ENCODE peak calls at places on chromosomes 12 and 14, in six cellular contexts. J is fibroblast of the aortic adventitia; P is upper lobe of left lung; B is CD8-positive, alpha-beta memory T cell; U is left lung; M is A549. G is an unnamed sample.

GRCh38 chr12:75944097-75944904 is 87.3 kb downstream of the PHLDA1 start:
- DNase-seq in J (peak), B (no peak), P (no peak), M (peak), U (no peak), G (peak)

GRCh38 chr14:68332011-68332410 is 460.9 kb downstream of the ZFP36L1 start:
- DNase-seq in B (no peak), P (no peak), M (no peak), U (no peak), J (no peak), G (no peak)

GRCh38 chr14:56198438-56198837 is 80.2 kb downstream of the PELI2 start:
- DNase-seq in U (no peak), P (no peak), J (no peak), M (no peak), B (no peak), G (no peak)

GRCh38 chr12:132428872-132429121 is 61.2 kb upstream of the FBRSL1 start:
- DNase-seq in J (no peak), B (no peak), U (no peak), P (no peak), M (no peak), G (no peak)

GRCh38 chr14:82667006-82667405 is 1133.4 kb upstream of the SEL1L start:
- DNase-seq in P (no peak), J (peak), B (no peak), M (peak), U (no peak), G (no peak)

GRCh38 chr14:78606111-78606510 is 435.9 kb downstream of the NRXN3 start:
- DNase-seq in U (no peak), P (no peak), B (no peak), M (no peak), J (peak), G (peak)

GRCh38 chr12:42706331-42706730 is 116.8 kb upstream of the PRICKLE1 start:
- DNase-seq in U (no peak), M (no peak), J (no peak), P (no peak), B (no peak), G (no peak)

GRCh38 chr12:124637586-124637985 is 70.2 kb upstream of the NCOR2 start:
- DNase-seq in M (no peak), P (no peak), B (no peak), J (no peak), U (no peak), G (no peak)

GRCh38 chr12:1391722-1392121 is 202.7 kb downstream of the FBXL14 start:
- DNase-seq in P (no peak), M (peak), B (no peak), U (no peak), J (no peak), G (no peak)

GRCh38 chr14:37819155-37820015 is 224.0 kb downstream of the TTC6 start:
- DNase-seq in B (no peak), P (no peak), J (no peak), M (peak), U (no peak), G (peak)

GRCh38 chr12:25829192-25829591 is 129.3 kb upstream of the RASSF8 start:
- DNase-seq in J (peak), B (no peak), M (peak), U (no peak), P (no peak), G (peak)

GRCh38 chr12:47219243-47219642 is 139.5 kb upstream of the AMIGO2 start:
- DNase-seq in B (no peak), P (no peak), U (no peak), M (peak), J (peak), G (no peak)
- H3K4me3 ChIP-seq in B (peak), P (no peak), U (no peak), M (no peak), J (no peak), G (no peak)

DNA sequence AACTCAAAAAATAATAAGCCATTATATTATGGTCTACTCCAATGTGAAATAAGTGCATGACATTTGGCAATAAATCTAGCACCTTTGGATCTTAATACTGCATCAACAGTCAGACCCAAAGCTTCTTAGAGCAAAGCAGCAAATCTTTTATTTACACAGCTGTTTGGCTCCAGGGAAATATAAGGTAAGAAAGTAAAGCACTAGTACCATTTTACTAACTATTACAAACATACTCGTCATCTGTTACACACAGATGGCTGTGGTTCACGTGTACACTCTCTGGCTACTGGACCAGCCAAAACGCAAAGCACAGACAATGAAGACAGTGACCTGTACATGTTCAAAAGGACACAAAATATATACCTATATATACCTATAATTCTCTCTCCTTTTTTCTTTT is 2.8 kb downstream of the FGD6 start:
- DNase-seq in M (no peak), U (no peak), P (no peak), J (no peak), B (no peak), G (no peak)
- H3K4me3 ChIP-seq in M (peak), U (no peak), P (no peak), J (no peak), B (no peak), G (no peak)

DNA sequence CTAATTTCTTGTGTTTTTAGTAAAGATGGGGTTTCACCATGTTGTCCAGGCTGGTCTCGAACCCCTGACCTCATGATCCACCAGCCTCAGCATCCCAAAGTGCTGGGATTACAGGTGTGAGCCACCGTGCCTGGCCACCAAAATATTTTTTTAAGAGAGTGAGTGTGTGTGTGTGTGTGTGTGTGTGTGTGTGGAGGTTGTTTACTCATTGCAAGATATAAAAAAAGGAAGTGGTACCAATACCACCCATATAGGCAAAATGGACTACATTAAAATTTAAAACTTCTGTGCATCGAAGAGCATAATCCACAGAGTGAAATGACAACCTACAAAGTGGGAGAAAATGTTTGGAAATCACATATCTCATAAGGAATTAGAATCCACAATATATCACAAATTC is 15.5 kb upstream of the CLEC2A start:
- DNase-seq in J (no peak), B (no peak), U (no peak), P (no peak), M (no peak), G (no peak)
- H3K4me3 ChIP-seq in J (no peak), B (no peak), U (no peak), P (no peak), M (no peak), G (no peak)

GRCh38 chr14:70716483-70716882 is 74.8 kb downstream of the TTC9 start:
- DNase-seq in M (no peak), J (no peak), B (no peak), U (no peak), P (no peak), G (no peak)

GRCh38 chr14:70709726-70710382 is 68.1 kb downstream of the TTC9 start:
- DNase-seq in B (no peak), J (no peak), M (no peak), U (no peak), P (peak), G (no peak)

GRCh38 chr14:70713096-70713875 is 71.6 kb downstream of the TTC9 start:
- DNase-seq in U (no peak), J (peak), P (no peak), M (no peak), B (no peak), G (no peak)

GRCh38 chr14:70716958-70717357 is 75.2 kb downstream of the TTC9 start:
- DNase-seq in B (no peak), P (no peak), J (no peak), M (no peak), U (no peak), G (no peak)

DNA sequence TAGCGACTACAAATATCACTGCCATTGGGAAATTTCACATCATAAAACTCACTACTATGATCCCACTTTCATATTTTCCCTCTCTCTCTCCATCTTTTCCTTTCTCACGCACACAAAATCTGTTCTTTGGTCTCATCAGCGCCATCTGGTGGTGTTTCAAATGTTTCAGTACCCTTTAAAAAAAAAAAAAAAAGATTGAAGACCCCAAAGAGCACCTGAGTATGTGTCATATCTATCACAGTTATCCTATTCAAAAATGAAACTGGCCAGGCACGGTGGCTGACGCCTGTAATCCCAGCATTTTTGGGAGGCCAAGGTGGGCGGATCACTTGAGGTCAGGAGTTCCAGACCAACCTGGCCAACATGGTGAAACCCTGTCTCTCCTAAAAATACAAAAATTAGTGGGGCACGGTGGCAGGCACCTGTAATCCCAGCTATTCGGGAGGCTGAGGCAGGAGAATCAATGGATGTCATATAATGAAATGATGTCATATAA is 72.4 kb downstream of the TTC9 start:
- DNase-seq in M (peak), P (no peak), J (peak), B (peak), U (no peak), G (no peak)
- H3K4me3 ChIP-seq in M (no peak), P (no peak), J (no peak), B (no peak), U (no peak), G (no peak)

DNA sequence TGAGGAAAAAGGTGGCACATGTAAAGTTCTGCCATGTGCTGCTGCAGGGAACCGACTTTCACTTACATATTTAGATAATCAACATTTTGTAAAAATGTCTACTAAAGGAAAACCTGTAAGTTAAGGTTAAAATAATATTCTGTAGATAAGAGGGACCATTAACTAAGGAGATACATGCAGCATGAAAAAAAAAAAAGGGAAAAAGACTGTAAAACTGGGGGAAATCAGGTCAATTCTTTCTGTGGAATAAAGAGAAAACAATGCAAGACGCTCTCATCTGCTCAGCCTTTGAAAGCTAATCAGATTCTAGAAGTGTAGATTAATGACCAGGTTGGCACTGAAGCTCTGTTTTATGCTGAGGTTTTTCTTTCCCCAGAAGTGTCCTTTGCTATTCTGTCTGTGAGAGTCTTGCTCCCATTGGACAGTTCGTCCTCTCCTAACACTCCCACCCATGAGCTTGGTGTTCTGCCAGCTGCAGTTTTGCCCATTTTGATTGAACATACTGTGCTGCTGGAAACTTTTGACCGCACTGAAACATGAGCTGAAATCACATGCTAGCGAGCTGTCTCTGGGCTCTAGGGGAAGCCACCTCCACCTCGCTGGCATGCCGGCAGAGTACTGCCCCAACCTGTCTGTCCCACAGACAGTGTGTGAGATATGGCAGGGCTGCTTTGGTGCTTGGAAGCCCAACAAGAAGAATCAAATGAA is 39.7 kb downstream of the PPTC7 start:
- DNase-seq in U (no peak), B (no peak), M (no peak), P (peak), J (peak), G (peak)
- H3K4me3 ChIP-seq in U (no peak), B (no peak), M (no peak), P (no peak), J (no peak), G (no peak)

GRCh38 chr14:23454445-23454856 is 15.1 kb upstream of the NGDN start:
- DNase-seq in B (no peak), P (no peak), M (no peak), J (no peak), U (no peak), G (no peak)

GRCh38 chr14:23447634-23448353 is 12.3 kb upstream of the MYH7 start:
- DNase-seq in P (no peak), J (no peak), M (no peak), U (no peak), B (no peak), G (no peak)

GRCh38 chr14:23450376-23450775 is 14.9 kb upstream of the MYH7 start:
- DNase-seq in J (no peak), M (no peak), P (no peak), B (no peak), U (no peak), G (no peak)

GRCh38 chr14:23449314-23449713 is 13.9 kb upstream of the MYH7 start:
- DNase-seq in U (no peak), P (no peak), J (no peak), B (no peak), M (no peak), G (no peak)

DNA sequence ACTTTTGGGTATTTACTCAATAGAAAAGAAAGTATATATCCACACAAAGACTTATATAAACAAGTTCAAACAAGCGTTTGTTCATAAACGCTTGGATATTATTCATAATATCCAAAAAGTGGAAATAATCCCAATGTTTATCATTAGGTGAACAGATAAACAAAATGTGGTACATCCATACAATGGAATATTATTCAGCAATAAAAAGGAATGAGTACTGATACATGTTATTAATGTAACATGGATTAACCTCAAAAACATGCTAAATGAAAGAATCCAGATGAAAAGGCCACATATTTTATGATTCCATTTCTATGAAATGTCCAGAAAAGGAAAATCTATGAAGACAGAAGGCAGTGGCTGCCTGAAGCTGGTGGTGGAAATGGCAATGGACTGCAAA is 16.8 kb upstream of the MYH7 start:
- DNase-seq in M (no peak), J (no peak), U (no peak), B (no peak), P (no peak), G (no peak)
- H3K4me3 ChIP-seq in M (no peak), J (no peak), U (no peak), B (no peak), P (no peak), G (no peak)

GRCh38 chr14:29858299-29858698 is 69.3 kb downstream of the PRKD1 start:
- DNase-seq in U (no peak), B (no peak), M (no peak), J (no peak), P (no peak), G (no peak)

GRCh38 chr14:29853272-29853671 is 74.4 kb downstream of the PRKD1 start:
- DNase-seq in M (no peak), J (no peak), U (no peak), B (no peak), P (no peak), G (no peak)

GRCh38 chr14:29861996-29862395 is 65.7 kb downstream of the PRKD1 start:
- DNase-seq in U (no peak), M (no peak), J (peak), P (no peak), B (no peak), G (no peak)

GRCh38 chr14:29856516-29856915 is 71.1 kb downstream of the PRKD1 start:
- DNase-seq in P (no peak), J (no peak), U (no peak), M (no peak), B (no peak), G (no peak)

GRCh38 chr14:29857545-29857944 is 70.1 kb downstream of the PRKD1 start:
- DNase-seq in M (no peak), J (no peak), U (no peak), B (no peak), P (no peak), G (no peak)
- H3K4me3 ChIP-seq in M (no peak), J (no peak), U (no peak), B (no peak), P (no peak), G (no peak)

DNA sequence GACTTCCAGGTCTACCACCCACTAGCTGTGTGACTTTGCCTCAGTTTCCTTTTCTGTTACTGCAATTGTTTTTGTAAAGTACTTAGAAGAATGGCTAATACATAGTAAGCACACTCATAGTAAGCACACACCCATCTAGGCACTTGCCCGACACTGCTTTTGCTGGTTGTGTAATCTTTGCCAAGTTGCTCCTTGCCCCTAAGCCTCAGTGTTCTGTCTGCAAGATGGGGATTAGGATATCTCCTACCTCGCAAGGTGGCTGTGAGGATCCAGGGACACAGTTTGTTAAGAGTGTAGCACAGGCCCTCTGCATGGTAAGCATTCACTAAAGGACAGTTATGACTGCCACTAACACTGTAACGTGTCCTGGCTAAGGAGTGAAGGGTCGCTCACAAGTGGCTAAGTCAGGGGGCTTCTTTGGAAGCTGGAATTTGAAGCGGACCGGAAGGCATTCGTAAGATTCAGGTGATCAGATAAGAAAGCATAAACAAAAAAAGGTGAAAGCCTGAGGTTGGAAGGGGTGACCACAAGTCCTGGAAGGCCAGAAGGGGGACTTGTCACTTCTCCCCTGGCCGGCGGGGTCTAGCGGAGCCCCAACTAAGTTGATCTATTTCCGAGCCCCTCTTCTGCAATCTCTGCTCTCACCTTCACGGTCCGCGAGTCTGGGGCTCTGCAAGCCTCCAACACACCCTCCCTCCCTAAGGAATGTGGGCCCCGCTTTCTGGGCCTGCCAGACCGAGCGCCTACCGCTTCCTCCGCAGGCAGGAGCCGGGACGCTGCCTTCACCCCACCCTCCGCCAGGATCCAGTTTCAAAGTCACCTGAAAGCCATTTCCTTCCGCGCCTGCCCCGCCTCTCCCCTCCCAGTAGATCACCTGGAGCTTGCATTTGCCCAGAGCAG is 1.5 kb upstream of the PLEKHG3 start:
- DNase-seq in B (no peak), P (peak), U (peak), M (no peak), J (no peak), G (no peak)
- H3K4me3 ChIP-seq in B (peak), P (peak), U (no peak), M (no peak), J (no peak), G (no peak)